ENCODE peak calls at places on chromosomes 4 and X, in five cellular contexts. D, B, A, S and X are unnamed samples.

GRCh38 chrX:17632942-17633341 is 104.4 kb upstream of the SCML1 start:
- DNase-seq in D (no peak), B (no peak), A (no peak), S (peak; percentile 50), X (no peak)

GRCh38 chr4:76764251-76764650 is 133.7 kb downstream of the SOWAHB start:
- DNase-seq in D (no peak), B (no peak), A (no peak), S (peak; percentile 85), X (no peak)

GRCh38 chrX:69196666-69197065 is 31.4 kb upstream of the PJA1 start:
- DNase-seq in D (no peak), B (no peak), A (no peak), S (no peak), X (no peak)

GRCh38 chrX:130848763-130849162 is 54.2 kb downstream of the ENOX2 start:
- DNase-seq in D (no peak), B (no peak), A (no peak), S (no peak), X (no peak)

GRCh38 chrX:130106071-130106470 is 4.2 kb downstream of the ELF4 start:
- DNase-seq in D (no peak), B (no peak), A (no peak), S (peak; percentile 44), X (peak; percentile 65)

GRCh38 chrX:49053223-49054072 is 5.4 kb upstream of the CCDC120 start:
- DNase-seq in D (peak; percentile 72), B (no peak), A (peak; percentile 62), S (peak; percentile 63), X (peak; percentile 52)

GRCh38 chrX:154013614-154014360 is 5.9 kb downstream of the IRAK1 start:
- DNase-seq in D (no peak), B (no peak), A (peak; percentile 35), S (peak; percentile 42), X (no peak)

GRCh38 chr4:100189820-100190642 is at the start of gene DDIT4L:
- DNase-seq in D (peak; percentile 45), B (no peak), A (peak; percentile 3), S (peak; percentile 74), X (peak; percentile 37)

GRCh38 chr4:123651127-123651526 is 254.5 kb downstream of the SPRY1 start:
- DNase-seq in D (no peak), B (no peak), A (no peak), S (peak; percentile 24), X (no peak)

GRCh38 chr4:4418676-4419370 is 31.9 kb downstream of the NSG1 start:
- DNase-seq in D (no peak), B (no peak), A (no peak), S (no peak), X (peak; percentile 48)

GRCh38 chrX:97267916-97268680 is 384.4 kb downstream of the RPA4 start:
- DNase-seq in D (no peak), B (no peak), A (no peak), S (peak; percentile 16), X (no peak)

GRCh38 chrX:16484338-16484737 is 165.6 kb upstream of the S100G start:
- DNase-seq in D (no peak), B (no peak), A (peak; percentile 4), S (peak; percentile 90), X (peak; percentile 24)

GRCh38 chr4:42654606-42655005 is 2.3 kb downstream of the ATP8A1 start:
- DNase-seq in D (peak; percentile 40), B (no peak), A (no peak), S (peak; percentile 87), X (peak; percentile 87)

GRCh38 chrX:10089378-10089795 is 67.4 kb upstream of the CLCN4 start:
- DNase-seq in D (peak; percentile 34), B (no peak), A (no peak), S (no peak), X (no peak)

GRCh38 chr4:139912423-139912822 is 241.6 kb downstream of the MAML3 start:
- DNase-seq in D (no peak), B (no peak), A (no peak), S (peak; percentile 29), X (no peak)

GRCh38 chr4:100278567-100278966 is 88.3 kb upstream of the DDIT4L start:
- DNase-seq in D (no peak), B (no peak), A (no peak), S (no peak), X (no peak)

GRCh38 chrX:48801281-48802088 is at the start of gene HDAC6:
- DNase-seq in D (peak; percentile 96), B (peak; percentile 82), A (peak; percentile 86), S (peak; percentile 97), X (peak; percentile 98)

GRCh38 chr4:139279723-139280620 is at the start of gene MGARP:
- DNase-seq in D (no peak), B (no peak), A (no peak), S (no peak), X (peak; percentile 83)

GRCh38 chrX:70172226-70172625 is 5.1 kb upstream of the DGAT2L6 start:
- DNase-seq in D (no peak), B (no peak), A (no peak), S (peak; percentile 43), X (no peak)

GRCh38 chrX:7068939-7069367 is 78.6 kb upstream of the STS start:
- DNase-seq in D (no peak), B (peak; percentile 11), A (no peak), S (peak; percentile 3), X (no peak)

GRCh38 chr4:26779674-26780073 is 81.0 kb upstream of the STIM2 start:
- DNase-seq in D (peak; percentile 58), B (no peak), A (no peak), S (peak; percentile 49), X (no peak)